ENCODE peak calls at places on chromosomes 12 and 14, in nine cellular contexts. One of them, this sample, is unnamed.

GRCh38 chr12:93762059-93762719 is 85.0 kb downstream of the CRADD start:
- DNase-seq in kidney tubule cell: no peak
- DNase-seq in NCI-H226: no peak
- DNase-seq in coronary artery: no peak
- DNase-seq in LoVo: no peak
- DNase-seq in dorsolateral prefrontal cortex: no peak
- DNase-seq in NCI-H2081 treated with DMSO at 0.1 percent for 48 hours: no peak
- DNase-seq in stimulated activated CD4-positive, alpha-beta T cell treated with anti-CD3 and anti-CD28 coated beads, Interleukin-2, amount 100 ng/mL, for 48 hours: no peak
- DNase-seq in stimulated activated CD8-positive, alpha-beta memory T cell treated with anti-CD3 and anti-CD28 coated beads, Interleukin-15, amount 100 ng/mL, for 24 hours: no peak
- DNase-seq in this sample: no peak

GRCh38 chr12:50929831-50930230 is 22.5 kb upstream of the HIGD1C start:
- DNase-seq in NCI-H2081 treated with DMSO at 0.1 percent for 48 hours: no peak
- DNase-seq in LoVo: no peak
- DNase-seq in coronary artery: no peak
- DNase-seq in kidney tubule cell: no peak
- DNase-seq in dorsolateral prefrontal cortex: peak; percentile 24
- DNase-seq in stimulated activated CD8-positive, alpha-beta memory T cell treated with anti-CD3 and anti-CD28 coated beads, Interleukin-15, amount 100 ng/mL, for 24 hours: no peak
- DNase-seq in NCI-H226: no peak
- DNase-seq in stimulated activated CD4-positive, alpha-beta T cell treated with anti-CD3 and anti-CD28 coated beads, Interleukin-2, amount 100 ng/mL, for 48 hours: no peak
- DNase-seq in this sample: peak; percentile 51

GRCh38 chr12:127926004-127926403 is 341.0 kb upstream of the TMEM132C start:
- DNase-seq in stimulated activated CD4-positive, alpha-beta T cell treated with anti-CD3 and anti-CD28 coated beads, Interleukin-2, amount 100 ng/mL, for 48 hours: no peak
- DNase-seq in kidney tubule cell: no peak
- DNase-seq in NCI-H226: no peak
- DNase-seq in stimulated activated CD8-positive, alpha-beta memory T cell treated with anti-CD3 and anti-CD28 coated beads, Interleukin-15, amount 100 ng/mL, for 24 hours: no peak
- DNase-seq in LoVo: no peak
- DNase-seq in coronary artery: no peak
- DNase-seq in NCI-H2081 treated with DMSO at 0.1 percent for 48 hours: no peak
- DNase-seq in dorsolateral prefrontal cortex: peak; percentile 56
- DNase-seq in this sample: no peak

GRCh38 chr12:2035421-2036080 is 17.2 kb upstream of the CACNA1C start:
- DNase-seq in dorsolateral prefrontal cortex: no peak
- DNase-seq in coronary artery: no peak
- DNase-seq in NCI-H226: no peak
- DNase-seq in stimulated activated CD8-positive, alpha-beta memory T cell treated with anti-CD3 and anti-CD28 coated beads, Interleukin-15, amount 100 ng/mL, for 24 hours: no peak
- DNase-seq in NCI-H2081 treated with DMSO at 0.1 percent for 48 hours: no peak
- DNase-seq in LoVo: no peak
- DNase-seq in kidney tubule cell: no peak
- DNase-seq in stimulated activated CD4-positive, alpha-beta T cell treated with anti-CD3 and anti-CD28 coated beads, Interleukin-2, amount 100 ng/mL, for 48 hours: no peak
- DNase-seq in this sample: no peak

GRCh38 chr12:81811066-81811777 is 52.1 kb upstream of the PPFIA2 start:
- DNase-seq in stimulated activated CD8-positive, alpha-beta memory T cell treated with anti-CD3 and anti-CD28 coated beads, Interleukin-15, amount 100 ng/mL, for 24 hours: no peak
- DNase-seq in coronary artery: no peak
- DNase-seq in NCI-H226: peak; percentile 84
- DNase-seq in dorsolateral prefrontal cortex: no peak
- DNase-seq in kidney tubule cell: no peak
- DNase-seq in stimulated activated CD4-positive, alpha-beta T cell treated with anti-CD3 and anti-CD28 coated beads, Interleukin-2, amount 100 ng/mL, for 48 hours: no peak
- DNase-seq in NCI-H2081 treated with DMSO at 0.1 percent for 48 hours: no peak
- DNase-seq in LoVo: no peak
- DNase-seq in this sample: no peak

GRCh38 chr14:21455592-21455911 is 371 bp downstream of the CHD8 start:
- DNase-seq in coronary artery: no peak
- DNase-seq in NCI-H226: no peak
- DNase-seq in dorsolateral prefrontal cortex: no peak
- DNase-seq in stimulated activated CD4-positive, alpha-beta T cell treated with anti-CD3 and anti-CD28 coated beads, Interleukin-2, amount 100 ng/mL, for 48 hours: no peak
- DNase-seq in LoVo: peak; percentile 16
- DNase-seq in kidney tubule cell: no peak
- DNase-seq in NCI-H2081 treated with DMSO at 0.1 percent for 48 hours: no peak
- DNase-seq in stimulated activated CD8-positive, alpha-beta memory T cell treated with anti-CD3 and anti-CD28 coated beads, Interleukin-15, amount 100 ng/mL, for 24 hours: no peak
- DNase-seq in this sample: peak; percentile 86

GRCh38 chr12:119803391-119803791 is 73.7 kb downstream of the CIT start:
- DNase-seq in LoVo: no peak
- DNase-seq in stimulated activated CD4-positive, alpha-beta T cell treated with anti-CD3 and anti-CD28 coated beads, Interleukin-2, amount 100 ng/mL, for 48 hours: no peak
- DNase-seq in coronary artery: no peak
- DNase-seq in NCI-H226: no peak
- DNase-seq in dorsolateral prefrontal cortex: peak; percentile 71
- DNase-seq in stimulated activated CD8-positive, alpha-beta memory T cell treated with anti-CD3 and anti-CD28 coated beads, Interleukin-15, amount 100 ng/mL, for 24 hours: no peak
- DNase-seq in kidney tubule cell: peak; percentile 30
- DNase-seq in NCI-H2081 treated with DMSO at 0.1 percent for 48 hours: no peak
- DNase-seq in this sample: no peak

GRCh38 chr12:119682635-119683340 is 14.9 kb downstream of the PRKAB1 start:
- DNase-seq in dorsolateral prefrontal cortex: no peak
- DNase-seq in coronary artery: no peak
- DNase-seq in NCI-H2081 treated with DMSO at 0.1 percent for 48 hours: no peak
- DNase-seq in stimulated activated CD8-positive, alpha-beta memory T cell treated with anti-CD3 and anti-CD28 coated beads, Interleukin-15, amount 100 ng/mL, for 24 hours: no peak
- DNase-seq in stimulated activated CD4-positive, alpha-beta T cell treated with anti-CD3 and anti-CD28 coated beads, Interleukin-2, amount 100 ng/mL, for 48 hours: no peak
- DNase-seq in kidney tubule cell: peak; percentile 21
- DNase-seq in LoVo: no peak
- DNase-seq in NCI-H226: no peak
- DNase-seq in this sample: no peak

GRCh38 chr14:97705976-97706375 is 908.8 kb downstream of the VRK1 start:
- DNase-seq in NCI-H226: no peak
- DNase-seq in stimulated activated CD4-positive, alpha-beta T cell treated with anti-CD3 and anti-CD28 coated beads, Interleukin-2, amount 100 ng/mL, for 48 hours: no peak
- DNase-seq in coronary artery: no peak
- DNase-seq in dorsolateral prefrontal cortex: no peak
- DNase-seq in NCI-H2081 treated with DMSO at 0.1 percent for 48 hours: no peak
- DNase-seq in kidney tubule cell: no peak
- DNase-seq in LoVo: no peak
- DNase-seq in stimulated activated CD8-positive, alpha-beta memory T cell treated with anti-CD3 and anti-CD28 coated beads, Interleukin-15, amount 100 ng/mL, for 24 hours: no peak
- DNase-seq in this sample: no peak

GRCh38 chr12:84497819-84498218 is 414.8 kb downstream of the SLC6A15 start:
- DNase-seq in kidney tubule cell: peak; percentile 4
- DNase-seq in NCI-H2081 treated with DMSO at 0.1 percent for 48 hours: no peak
- DNase-seq in stimulated activated CD4-positive, alpha-beta T cell treated with anti-CD3 and anti-CD28 coated beads, Interleukin-2, amount 100 ng/mL, for 48 hours: no peak
- DNase-seq in dorsolateral prefrontal cortex: no peak
- DNase-seq in stimulated activated CD8-positive, alpha-beta memory T cell treated with anti-CD3 and anti-CD28 coated beads, Interleukin-15, amount 100 ng/mL, for 24 hours: no peak
- DNase-seq in NCI-H226: peak; percentile 28
- DNase-seq in coronary artery: no peak
- DNase-seq in LoVo: no peak
- DNase-seq in this sample: no peak

GRCh38 chr12:131267576-131267975 is 313.9 kb downstream of the ADGRD1 start:
- DNase-seq in stimulated activated CD4-positive, alpha-beta T cell treated with anti-CD3 and anti-CD28 coated beads, Interleukin-2, amount 100 ng/mL, for 48 hours: no peak
- DNase-seq in stimulated activated CD8-positive, alpha-beta memory T cell treated with anti-CD3 and anti-CD28 coated beads, Interleukin-15, amount 100 ng/mL, for 24 hours: no peak
- DNase-seq in NCI-H2081 treated with DMSO at 0.1 percent for 48 hours: no peak
- DNase-seq in LoVo: no peak
- DNase-seq in coronary artery: no peak
- DNase-seq in NCI-H226: no peak
- DNase-seq in dorsolateral prefrontal cortex: no peak
- DNase-seq in kidney tubule cell: no peak
- DNase-seq in this sample: no peak